ENCODE peak calls at places on chromosomes 11 and 22, in seven cellular contexts. Q is mesendoderm, E is Panc1, I is fibroblast of pulmonary artery, J is cardiac muscle cell, X is adrenal gland, S is prostate gland. A is an unnamed sample.

GRCh38 chr22:28826921-28827320 is 26.6 kb upstream of the XBP1 start:
- DNase-seq in Q (no peak), E (no peak), I (no peak), J (no peak), X (no peak), S (no peak), A (no peak)

GRCh38 chr11:1953489-1954284 is 6.6 kb downstream of the MRPL23 start:
- DNase-seq in Q (no peak), E (no peak), I (no peak), J (no peak), X (peak; percentile 8), S (peak; percentile 3), A (no peak)

GRCh38 chr11:121520243-121521144 is 67.7 kb upstream of the SORL1-AS1 start:
- DNase-seq in Q (no peak), E (no peak), I (peak; percentile 83), J (no peak), X (no peak), S (no peak), A (no peak)

GRCh38 chr22:30308518-30309230 is 18.1 kb downstream of the TBC1D10A start:
- DNase-seq in Q (no peak), E (no peak), I (no peak), J (no peak), X (no peak), S (no peak), A (no peak)

GRCh38 chr22:36184433-36185035 is 17.1 kb downstream of the APOL4 start:
- DNase-seq in Q (no peak), E (no peak), I (peak; percentile 50), J (no peak), X (no peak), S (no peak), A (peak; percentile 32)

GRCh38 chr11:87019582-87020271 is 18.0 kb upstream of the TMEM135 start:
- DNase-seq in Q (no peak), E (no peak), I (peak; percentile 16), J (no peak), X (no peak), S (no peak), A (no peak)

GRCh38 chr11:126072141-126072741 is 9.6 kb upstream of the CDON start:
- DNase-seq in Q (peak; percentile 40), E (no peak), I (no peak), J (no peak), X (no peak), S (peak; percentile 24), A (no peak)

GRCh38 chr22:47285981-47286380 is 523.5 kb downstream of the TBC1D22A start:
- DNase-seq in Q (no peak), E (no peak), I (no peak), J (no peak), X (no peak), S (no peak), A (no peak)

GRCh38 chr22:40345801-40346177 is 511 bp upstream of the ADSL start:
- DNase-seq in Q (no peak), E (no peak), I (peak; percentile 27), J (peak; percentile 47), X (peak; percentile 45), S (no peak), A (no peak)

GRCh38 chr11:110200241-110200640 is 96.2 kb downstream of the RDX start:
- DNase-seq in Q (no peak), E (no peak), I (peak; percentile 71), J (no peak), X (no peak), S (no peak), A (no peak)

GRCh38 chr22:28582806-28583205 is 96.8 kb downstream of the TTC28 start:
- DNase-seq in Q (peak; percentile 75), E (no peak), I (peak; percentile 75), J (no peak), X (no peak), S (no peak), A (no peak)

GRCh38 chr22:46737105-46737975 is 712 bp downstream of the CERK start:
- DNase-seq in Q (peak; percentile 50), E (no peak), I (peak; percentile 29), J (peak; percentile 66), X (peak; percentile 58), S (no peak), A (peak; percentile 53)

GRCh38 chr22:23178512-23179254 is 1.6 kb upstream of the BCR start:
- DNase-seq in Q (peak; percentile 70), E (peak; percentile 28), I (peak; percentile 70), J (peak; percentile 82), X (peak; percentile 71), S (peak; percentile 47), A (peak; percentile 60)

GRCh38 chr11:130144721-130145327 is 14.8 kb upstream of the ST14 start:
- DNase-seq in Q (peak; percentile 86), E (no peak), I (no peak), J (peak; percentile 46), X (no peak), S (no peak), A (no peak)

GRCh38 chr11:63870351-63871197 is 31.7 kb downstream of the MARK2 start:
- DNase-seq in Q (no peak), E (no peak), I (no peak), J (no peak), X (no peak), S (no peak), A (no peak)

GRCh38 chr11:122007611-122008071 is 108.4 kb downstream of the BLID start:
- DNase-seq in Q (no peak), E (no peak), I (peak; percentile 73), J (no peak), X (no peak), S (peak; percentile 6), A (no peak)

GRCh38 chr22:35883028-35883620 is 145.5 kb downstream of the RBFOX2 start:
- DNase-seq in Q (peak; percentile 67), E (no peak), I (peak; percentile 61), J (peak; percentile 18), X (no peak), S (no peak), A (peak; percentile 17)

GRCh38 chr11:15704064-15704463 is 589.3 kb downstream of the INSC start:
- DNase-seq in Q (no peak), E (no peak), I (no peak), J (no peak), X (no peak), S (no peak), A (peak; percentile 25)

GRCh38 chr22:19987394-19988306 is 29.0 kb downstream of the ARVCF start:
- DNase-seq in Q (no peak), E (no peak), I (no peak), J (no peak), X (no peak), S (no peak), A (no peak)
- H3K4me3 ChIP-seq in Q (no peak overlapping the region), E (no peak overlapping the region), I (no peak overlapping the region), J (no peak overlapping the region), X (no peak overlapping the region), S (peak overlapping the region; percentile 72), A (no peak overlapping the region)

GRCh38 chr11:66857234-66857926 is 516 bp downstream of the LRFN4 start:
- DNase-seq in Q (peak; percentile 36), E (no peak), I (no peak), J (no peak), X (no peak), S (no peak), A (no peak)
- H3K4me3 ChIP-seq in Q (peak overlapping the region; percentile 82), E (peak overlapping the region; percentile 79), I (peak overlapping the region; percentile 72), J (peak overlapping the region; percentile 59), X (no peak overlapping the region), S (peak overlapping the region; percentile 57), A (no peak overlapping the region)

DNA sequence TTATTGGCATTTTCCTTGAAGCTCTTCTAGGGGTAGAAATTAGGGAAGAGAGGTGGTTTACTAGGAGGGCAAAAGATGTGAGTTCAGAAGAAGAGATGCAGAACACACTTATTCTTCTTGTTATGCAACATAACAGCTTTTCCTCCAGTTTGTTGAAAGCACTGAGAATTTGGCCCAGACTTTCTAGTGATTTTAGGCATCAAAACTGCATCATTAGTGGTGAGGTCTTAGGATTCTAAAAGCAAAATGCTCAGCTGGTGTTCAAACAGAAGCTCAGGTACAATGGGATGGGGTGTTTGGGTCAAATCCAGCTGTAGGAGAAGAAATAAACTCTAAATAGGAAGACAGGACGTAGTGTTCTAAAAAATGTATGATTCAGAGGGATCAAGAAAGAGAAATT is 221.1 kb downstream of the OPCML start:
- DNase-seq in Q (no peak), E (no peak), I (no peak), J (no peak), X (no peak), S (no peak), A (no peak)
- H3K4me3 ChIP-seq in Q (no peak overlapping the region), E (no peak overlapping the region), I (no peak overlapping the region), J (no peak overlapping the region), X (no peak overlapping the region), S (no peak overlapping the region), A (no peak overlapping the region)

GRCh38 chr11:127789887-127790286 is 789.3 kb upstream of the KIRREL3 start:
- DNase-seq in Q (peak; percentile 69), E (no peak), I (no peak), J (peak; percentile 52), X (no peak), S (no peak), A (peak; percentile 40)
- H3K4me3 ChIP-seq in Q (no peak overlapping the region), E (no peak overlapping the region), I (no peak overlapping the region), J (no peak overlapping the region), X (no peak overlapping the region), S (no peak overlapping the region), A (no peak overlapping the region)

A was measured in body of pancreas.